ENCODE peak calls at places on chromosomes 13 and 19, in four cellular contexts. M is HCT116, P is GM12878, A is K562. S is an unnamed sample.

GRCh38 chr19:35986664-35987570 is 8.1 kb upstream of the SDHAF1 start:
- DNase-seq in A (no peak), M (no peak), P (no peak), S (no peak)

GRCh38 chr13:100269837-100270236 is 180.9 kb downstream of the PCCA start:
- DNase-seq in P (no peak), M (no peak), A (no peak), S (no peak)

GRCh38 chr13:72850959-72851677 is 69.2 kb downstream of the PIBF1 start:
- DNase-seq in P (no peak), M (no peak), A (no peak), S (no peak)

GRCh38 chr19:13876834-13877233 is at the start of gene NANOS3:
- DNase-seq in P (no peak), A (no peak), M (no peak), S (no peak)

GRCh38 chr19:33772102-33772857 is 24.4 kb upstream of the KCTD15 start:
- DNase-seq in M (no peak), A (no peak), P (no peak), S (no peak)

GRCh38 chr13:21395953-21396352 is 63.1 kb downstream of the ZDHHC20 start:
- DNase-seq in A (no peak), M (no peak), P (no peak), S (no peak)

GRCh38 chr13:31081316-31081715 is 80.4 kb downstream of the HSPH1 start:
- DNase-seq in A (no peak), P (no peak), M (no peak), S (no peak)

GRCh38 chr19:18437481-18438330 is at the start of gene ISYNA1:
- DNase-seq in P (no peak), A (peak), M (no peak), S (no peak)

GRCh38 chr13:99446242-99446641 is 55.0 kb upstream of the TM9SF2 start:
- DNase-seq in M (peak), A (peak), P (no peak), S (no peak)

GRCh38 chr13:30256713-30257432 is 50.5 kb downstream of the KATNAL1 start:
- DNase-seq in P (no peak), A (peak), M (no peak), S (no peak)

GRCh38 chr19:6092329-6093286 is 17.7 kb downstream of the RFX2 start:
- DNase-seq in P (no peak), M (peak), A (peak), S (peak)

GRCh38 chr13:99516153-99516929 is 15.1 kb downstream of the TM9SF2 start:
- DNase-seq in P (no peak), A (no peak), M (no peak), S (no peak)

GRCh38 chr13:33918199-33918932 is 100.4 kb downstream of the RFC3 start:
- DNase-seq in P (no peak), A (no peak), M (no peak), S (no peak)

GRCh38 chr13:64810701-64811258 is 2419.4 kb downstream of the PCDH9 start:
- DNase-seq in A (no peak), P (no peak), M (no peak), S (no peak)

GRCh38 chr19:6433165-6433564 is 398 bp downstream of the SLC25A41 start:
- DNase-seq in A (no peak), M (no peak), P (no peak), S (no peak)

DNA sequence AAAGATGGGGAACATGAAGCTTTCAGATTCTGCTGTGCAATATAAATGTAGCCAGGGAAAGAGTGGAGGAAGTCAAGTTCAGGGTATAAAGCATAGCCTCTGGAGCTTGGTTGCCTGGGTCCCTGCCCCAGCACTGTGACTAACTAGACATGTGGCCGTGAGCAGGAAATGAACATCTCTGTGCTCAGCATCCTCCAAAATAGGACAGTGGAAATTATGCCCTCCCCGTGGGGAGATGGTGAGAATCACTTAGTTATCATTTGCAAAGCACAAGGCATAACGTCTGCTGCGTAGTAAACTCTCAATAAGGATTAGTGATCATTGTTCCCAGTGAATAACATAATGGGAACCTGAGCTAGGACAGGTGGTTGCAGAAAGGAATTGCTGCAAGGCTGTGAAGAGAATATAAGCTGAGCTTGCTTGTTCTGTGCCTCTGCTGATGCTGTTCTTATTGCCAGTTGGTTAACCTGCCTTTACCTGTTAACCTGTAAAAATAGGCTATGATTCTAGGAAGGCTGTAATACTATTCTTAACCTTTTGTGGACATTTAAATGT is 441.0 kb downstream of the COG6 start:
- DNase-seq in A (no peak), P (no peak), M (no peak), S (no peak)
- TF ChIP-seq YY1 in A (no peak), P (no peak), M (no peak), S (no peak)

DNA sequence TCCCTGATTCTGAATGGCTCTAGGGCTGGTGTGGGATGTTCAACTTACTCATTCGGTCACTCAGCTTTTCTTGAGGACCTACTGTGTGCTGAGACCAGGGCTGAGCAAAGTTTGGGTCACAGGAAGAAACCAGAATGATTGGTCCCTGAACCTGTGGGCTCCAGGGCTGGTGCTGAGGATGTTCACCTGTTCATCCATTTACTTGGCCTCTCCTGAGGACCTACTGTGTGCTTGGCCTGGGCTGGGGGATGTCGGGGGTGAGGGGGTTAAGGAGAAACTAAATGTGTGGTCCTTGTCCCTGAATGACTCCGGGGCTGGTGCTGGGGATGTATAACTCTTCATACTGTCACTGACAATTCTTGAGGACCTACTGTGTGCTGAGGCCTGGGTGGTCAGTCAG is 10.3 kb downstream of the ZNF835 start:
- DNase-seq in P (no peak), M (no peak), A (no peak), S (no peak)
- H3K9ac ChIP-seq in P (no peak), M (no peak), A (no peak), S (no peak)

GRCh38 chr19:37221136-37221535 is 3.1 kb downstream of the ZNF383 start:
- DNase-seq in P (no peak), M (no peak), A (no peak), S (no peak)

GRCh38 chr19:37220383-37220782 is 2.4 kb downstream of the ZNF383 start:
- DNase-seq in P (no peak), A (no peak), M (no peak), S (no peak)

GRCh38 chr19:37217533-37217854 is 520 bp upstream of the ZNF383 start:
- DNase-seq in M (no peak), A (peak), P (no peak), S (no peak)

GRCh38 chr19:37217855-37218591 is at the start of gene ZNF383:
- DNase-seq in M (peak), A (peak), P (peak), S (peak)

GRCh38 chr19:37218592-37218935 is 550 bp downstream of the ZNF383 start:
- DNase-seq in M (no peak), P (peak), A (peak), S (no peak)
- TF ChIP-seq YY1 in M (no peak), P (no peak), A (no peak), S (no peak)

DNA sequence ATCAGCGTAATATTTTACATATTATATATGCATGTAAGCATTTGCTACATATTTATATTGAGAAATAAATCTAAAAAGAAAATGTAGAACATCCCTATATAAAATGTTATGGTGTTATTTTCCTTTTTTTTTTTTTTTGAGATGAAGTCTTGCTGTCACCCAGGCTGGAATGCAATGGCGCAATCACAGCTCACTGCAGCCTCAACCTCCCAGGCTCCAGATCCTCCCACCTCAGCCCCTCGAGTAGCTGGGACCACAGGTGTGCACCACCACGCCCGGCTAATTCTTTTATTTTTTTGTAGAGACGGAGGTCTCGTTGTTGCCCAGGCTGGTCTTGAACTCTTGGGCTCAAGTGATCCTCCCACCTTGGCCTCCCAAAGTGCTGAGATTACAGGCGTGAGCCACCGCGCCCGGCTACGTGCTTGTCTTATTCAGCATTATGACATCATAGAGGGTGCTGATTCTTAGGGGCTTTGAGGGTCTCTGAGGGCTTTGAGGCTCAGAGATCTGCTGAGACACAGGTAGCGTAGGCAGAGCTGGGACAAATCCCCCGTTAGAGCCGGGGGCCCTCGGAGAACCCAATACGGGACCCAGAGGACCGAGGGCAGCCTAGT is 101.9 kb downstream of the GADD45B start:
- DNase-seq in P (no peak), A (no peak), M (no peak), S (no peak)
- H3K9ac ChIP-seq in P (no peak), A (no peak), M (peak), S (peak)

GRCh38 chr13:44140146-44140545 is 233.5 kb upstream of the SERP2 start:
- DNase-seq in M (no peak), A (no peak), P (no peak), S (no peak)

GRCh38 chr13:44141213-44141724 is 232.4 kb upstream of the SERP2 start:
- DNase-seq in P (no peak), A (no peak), M (no peak), S (no peak)

GRCh38 chr13:44142540-44142867 is 231.1 kb upstream of the SERP2 start:
- DNase-seq in A (no peak), P (no peak), M (no peak), S (no peak)

GRCh38 chr13:44142911-44143665 is 230.5 kb upstream of the SERP2 start:
- DNase-seq in P (no peak), M (peak), A (peak), S (no peak)

GRCh38 chr13:44141725-44142539 is 231.7 kb upstream of the SERP2 start:
- DNase-seq in M (peak), A (peak), P (peak), S (peak)
- TF ChIP-seq YY1 in M (no peak), A (no peak), P (peak), S (no peak)

DNA sequence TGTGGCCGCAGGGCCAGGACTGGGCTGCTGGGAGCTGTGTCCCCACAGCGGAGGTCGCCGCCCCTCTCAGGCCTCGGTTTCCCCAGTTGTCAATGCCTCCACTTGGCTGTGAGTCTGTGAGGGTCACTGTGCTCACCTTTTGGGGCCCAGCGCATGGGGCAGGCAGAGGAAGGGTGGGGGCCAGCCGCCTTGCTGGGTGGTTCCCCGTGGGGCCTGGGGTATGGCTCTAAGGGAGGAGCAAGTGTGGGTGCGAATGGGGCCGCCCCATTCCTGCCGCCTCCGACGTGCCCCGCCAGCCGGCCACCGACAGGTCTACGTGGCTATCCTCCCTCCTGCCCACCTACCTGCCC is 803 bp upstream of the FGF22 start:
- DNase-seq in M (no peak), P (no peak), A (no peak), S (no peak)
- H3K9ac ChIP-seq in M (peak), P (no peak), A (peak), S (peak)

DNA sequence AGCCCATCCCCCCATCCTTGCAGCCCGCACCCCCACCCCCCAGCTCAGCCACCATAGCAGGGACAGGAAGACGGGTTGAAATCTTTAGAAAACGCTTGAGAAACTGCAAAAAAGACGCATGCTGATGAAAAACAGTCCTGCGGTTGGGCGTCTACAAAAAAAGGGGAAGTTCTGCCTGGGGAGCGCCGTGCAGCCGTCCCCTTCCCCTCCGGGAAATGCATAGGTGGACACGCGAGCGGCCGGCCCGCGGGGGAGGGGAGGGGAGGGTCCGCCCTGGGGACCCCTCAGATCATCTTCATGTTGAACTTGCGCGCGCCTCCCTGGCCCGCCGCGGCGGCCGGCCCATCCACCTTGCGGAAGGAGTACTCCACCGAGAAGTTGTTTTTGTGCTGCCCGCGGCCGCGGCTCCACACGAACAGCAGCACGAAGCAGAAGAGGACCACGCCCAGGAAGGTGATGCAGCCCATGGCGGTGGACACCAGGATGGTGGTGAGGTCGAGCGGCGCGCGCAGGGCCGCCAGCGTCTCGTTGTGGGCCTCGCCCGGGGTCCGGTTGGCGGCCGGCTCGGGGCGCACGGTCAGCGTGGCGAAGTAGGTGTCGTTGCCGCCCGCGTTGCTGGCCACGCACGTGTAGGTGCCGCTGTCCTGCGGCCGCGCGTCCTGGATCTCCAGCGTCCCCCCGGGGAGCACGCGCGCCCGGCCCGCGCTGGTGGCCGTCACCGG is 7.9 kb upstream of the PEAK3 start:
- DNase-seq in M (no peak), A (peak), P (peak), S (no peak)
- TF ChIP-seq YY1 in M (no peak), A (no peak), P (peak), S (no peak)

GRCh38 chr19:1766800-1767352 is 13.6 kb downstream of the ONECUT3 start:
- DNase-seq in M (no peak), A (peak), P (no peak), S (no peak)
- H3K9ac ChIP-seq in M (peak), A (peak), P (no peak), S (no peak)

GRCh38 chr13:113724780-113725315 is 34.2 kb upstream of the TMEM255B start:
- DNase-seq in P (peak), M (peak), A (peak), S (peak)

GRCh38 chr13:113724016-113724758 is 34.8 kb upstream of the TMEM255B start:
- DNase-seq in A (no peak), M (no peak), P (no peak), S (no peak)

GRCh38 chr13:113726961-113727411 is 32.0 kb upstream of the TMEM255B start:
- DNase-seq in M (no peak), P (no peak), A (no peak), S (no peak)

GRCh38 chr13:113723400-113724015 is 35.5 kb upstream of the TMEM255B start:
- DNase-seq in A (peak), P (no peak), M (no peak), S (no peak)

GRCh38 chr13:113722921-113723320 is 36.1 kb upstream of the TMEM255B start:
- DNase-seq in A (no peak), P (no peak), M (no peak), S (no peak)
- TF ChIP-seq YY1 in A (no peak), P (no peak), M (no peak), S (no peak)

DNA sequence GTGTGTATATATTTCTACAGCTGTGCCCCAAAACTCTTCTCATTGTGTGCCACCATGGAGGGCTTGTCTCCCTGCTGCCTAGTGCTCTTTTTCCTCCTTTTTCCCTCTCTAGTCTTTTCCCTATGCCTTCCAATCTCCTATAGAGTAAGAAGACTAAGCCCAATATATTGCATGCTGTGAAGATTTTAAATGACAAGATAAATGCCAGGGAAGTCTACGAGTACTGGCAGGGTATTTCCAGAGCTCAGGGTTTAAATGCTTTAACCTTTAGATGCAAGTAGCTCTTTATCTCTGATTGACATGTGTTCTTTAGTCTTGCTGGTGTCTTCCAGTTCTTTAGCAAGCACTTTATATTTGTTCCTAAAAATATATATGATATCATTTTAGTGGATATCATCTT is 200.7 kb downstream of the SLITRK1 start:
- DNase-seq in P (no peak), A (no peak), M (no peak), S (no peak)
- H3K9ac ChIP-seq in P (no peak), A (no peak), M (no peak), S (no peak)